ENCODE peak calls at places on chromosome 19, in six cellular contexts. B is H1, P is WTC11, M is HepG2, F is HCT116, G is K562. Z is an unnamed sample.

GRCh38 chr19:46925548-46925950 is 64.8 kb downstream of the ARHGAP35 start:
- DNase-seq in M (peak; percentile 93), B (no peak), F (no peak), P (no peak), G (no peak), Z (no peak)

GRCh38 chr19:15304140-15304705 is 28.1 kb downstream of the BRD4 start:
- DNase-seq in F (no peak), B (no peak), G (no peak), P (no peak), M (peak; percentile 58), Z (no peak)

GRCh38 chr19:771332-771785 is 20.4 kb downstream of the MISP start:
- DNase-seq in F (peak; percentile 55), P (no peak), B (no peak), G (peak; percentile 82), M (peak; percentile 63), Z (no peak)

GRCh38 chr19:41377977-41378707 is 1.8 kb downstream of the TMEM91 start:
- DNase-seq in G (no peak), P (peak; percentile 69), B (peak; percentile 68), F (no peak), M (no peak), Z (no peak)

GRCh38 chr19:30151081-30151480 is 209.0 kb downstream of the URI1 start:
- DNase-seq in G (no peak), M (no peak), P (no peak), B (no peak), F (no peak), Z (no peak)

GRCh38 chr19:33641956-33642498 is 20.3 kb downstream of the CHST8 start:
- DNase-seq in F (no peak), B (no peak), M (no peak), P (peak; percentile 7), G (no peak), Z (no peak)

GRCh38 chr19:48669903-48670668 is 2.7 kb downstream of the NTN5 start:
- DNase-seq in B (no peak), M (no peak), G (no peak), F (no peak), P (no peak), Z (no peak)

GRCh38 chr19:10736916-10737551 is 19.2 kb downstream of the DNM2 start:
- DNase-seq in B (no peak), P (no peak), G (peak; percentile 63), M (no peak), F (no peak), Z (no peak)

GRCh38 chr19:7658219-7658686 is 10.6 kb upstream of the RETN start:
- DNase-seq in P (no peak), G (no peak), F (no peak), M (no peak), B (no peak), Z (peak; percentile 79)

GRCh38 chr19:18109363-18109730 is 11.8 kb downstream of the MAST3 start:
- DNase-seq in P (no peak), G (no peak), F (no peak), B (no peak), M (peak; percentile 53), Z (no peak)

GRCh38 chr19:30741539-30741938 is 369.4 kb downstream of the ZNF536 start:
- DNase-seq in M (no peak), P (no peak), G (no peak), B (no peak), F (no peak), Z (no peak)

GRCh38 chr19:390386-391198 is 18.4 kb downstream of the C2CD4C start:
- DNase-seq in F (no peak), G (no peak), M (no peak), P (no peak), B (no peak), Z (no peak)

GRCh38 chr19:40611900-40612698 is 10.9 kb downstream of the LTBP4 start:
- DNase-seq in G (no peak), B (no peak), M (no peak), F (no peak), P (no peak), Z (no peak)

GRCh38 chr19:54096642-54097106 is 3.9 kb downstream of the OSCAR start:
- DNase-seq in B (peak; percentile 62), G (peak; percentile 57), P (peak; percentile 44), F (peak; percentile 19), M (no peak), Z (no peak)

GRCh38 chr19:42286349-42287016 is 15.4 kb upstream of the PRR19 start:
- DNase-seq in P (no peak), B (no peak), G (peak; percentile 52), M (no peak), F (no peak), Z (no peak)

GRCh38 chr19:9324584-9324962 is 594 bp downstream of the ZNF559 start:
- DNase-seq in G (no peak), B (no peak), M (no peak), F (no peak), P (no peak), Z (no peak)

GRCh38 chr19:38492147-38492813 is 58.8 kb downstream of the RYR1 start:
- DNase-seq in F (no peak), M (no peak), P (no peak), B (no peak), G (no peak), Z (no peak)

GRCh38 chr19:7921302-7921954 is 1.3 kb downstream of the SNAPC2 start:
- DNase-seq in F (no peak), M (no peak), B (no peak), G (no peak), P (no peak), Z (no peak)

GRCh38 chr19:39247701-39248664 is 673 bp downstream of the IFNL4 start:
- DNase-seq in F (no peak), M (no peak), P (peak; percentile 50), G (no peak), B (peak; percentile 69), Z (no peak)

GRCh38 chr19:15180451-15181390 is 20.1 kb downstream of the NOTCH3 start:
- DNase-seq in M (peak; percentile 37), F (no peak), G (peak; percentile 91), B (peak; percentile 81), P (peak; percentile 81), Z (no peak)

DNA sequence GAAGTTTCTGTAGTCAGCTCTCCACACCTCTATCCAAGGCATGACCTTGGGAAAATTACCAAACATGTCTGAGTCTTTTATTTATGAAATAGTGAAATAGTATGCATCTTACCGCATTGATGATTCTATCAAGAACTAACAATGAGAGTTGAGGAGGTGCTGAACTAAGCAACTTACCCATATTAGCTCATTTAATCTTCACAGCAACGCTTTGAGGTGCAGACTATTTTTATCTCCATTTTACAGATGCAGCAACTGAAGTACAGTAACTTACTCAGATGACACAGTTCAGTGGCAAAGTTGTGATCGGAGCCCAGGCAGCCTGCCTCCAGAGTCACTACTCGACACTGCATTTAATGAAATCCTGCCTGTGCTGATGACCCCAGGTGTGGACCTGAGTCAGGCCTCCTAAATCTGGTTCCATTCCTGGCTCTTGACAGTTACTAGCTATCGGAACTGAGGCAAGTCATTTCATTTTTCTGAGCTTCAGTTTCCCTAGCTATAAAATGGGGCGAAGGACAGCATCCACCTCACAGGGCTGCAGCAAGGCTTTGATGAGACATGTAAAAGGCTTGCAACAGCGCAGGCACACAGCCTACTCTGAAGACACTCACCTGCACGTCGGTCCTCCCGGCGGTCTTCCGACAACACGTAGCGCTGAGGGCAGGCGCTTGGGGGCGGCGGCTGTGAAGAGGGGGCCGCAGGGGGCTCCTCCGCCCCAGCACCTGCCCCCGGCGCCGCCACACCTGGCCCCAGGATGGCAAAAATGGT is 1.6 kb downstream of the MYPOP start:
- DNase-seq in P (no peak), B (no peak), M (no peak), F (no peak), G (no peak), Z (no peak)
- TF ChIP-seq ATF3 in P (no peak), B (no peak), M (no peak), F (no peak), G (no peak), Z (no peak)

GRCh38 chr19:14089412-14089661 is 1.2 kb downstream of the SAMD1 start:
- DNase-seq in F (no peak), P (no peak), B (no peak), G (no peak), M (no peak), Z (no peak)
- TF ChIP-seq ATF3 in F (no peak), P (no peak), B (no peak), G (no peak), M (no peak), Z (no peak)

GRCh38 chr19:21147540-21147939 is 5.7 kb downstream of the ZNF431 start:
- DNase-seq in F (no peak), P (no peak), M (no peak), G (no peak), B (no peak), Z (no peak)
- TF ChIP-seq ATF3 in F (no peak), P (no peak), M (no peak), G (no peak), B (no peak), Z (no peak)

GRCh38 chr19:16461630-16462051 is 10.1 kb downstream of the EPS15L1 start:
- DNase-seq in B (no peak), F (no peak), G (no peak), M (no peak), P (no peak), Z (no peak)

GRCh38 chr19:16459680-16460079 is 12.1 kb downstream of the EPS15L1 start:
- DNase-seq in G (no peak), F (no peak), P (no peak), M (no peak), B (no peak), Z (no peak)

GRCh38 chr19:16462757-16463250 is 9.0 kb downstream of the EPS15L1 start:
- DNase-seq in B (no peak), M (no peak), G (no peak), P (no peak), F (no peak), Z (no peak)

GRCh38 chr19:16458391-16459128 is 13.2 kb downstream of the EPS15L1 start:
- DNase-seq in P (no peak), B (no peak), F (no peak), M (peak; percentile 38), G (no peak), Z (no peak)

GRCh38 chr19:16460454-16460853 is 11.3 kb downstream of the EPS15L1 start:
- DNase-seq in G (no peak), F (no peak), P (no peak), B (no peak), M (no peak), Z (no peak)
- TF ChIP-seq ATF3 in G (no peak), F (no peak), P (no peak), B (no peak), M (no peak), Z (no peak)

GRCh38 chr19:4697304-4697703 is 26.3 kb downstream of the DPP9 start:
- DNase-seq in F (no peak), G (no peak), B (no peak), P (no peak), M (no peak), Z (no peak)

GRCh38 chr19:4693471-4694121 is 23.5 kb upstream of the MYDGF start:
- DNase-seq in G (no peak), B (no peak), F (no peak), P (no peak), M (no peak), Z (no peak)

GRCh38 chr19:4694211-4694987 is 24.3 kb upstream of the MYDGF start:
- DNase-seq in M (no peak), G (peak; percentile 69), B (no peak), P (no peak), F (peak; percentile 93), Z (no peak)

GRCh38 chr19:4693078-4693350 is 22.9 kb upstream of the MYDGF start:
- DNase-seq in P (no peak), F (no peak), M (no peak), G (no peak), B (no peak), Z (no peak)

GRCh38 chr19:4695224-4695731 is 25.1 kb upstream of the MYDGF start:
- DNase-seq in F (no peak), G (no peak), M (no peak), B (no peak), P (no peak), Z (no peak)
- TF ChIP-seq ATF3 in F (no peak), G (no peak), M (no peak), B (no peak), P (no peak), Z (no peak)